ENCODE peak calls at places on chromosomes 16 and 17, in ten cellular contexts. One of them, this sample, is unnamed.

GRCh38 chr17:59870482-59870881 is 22.3 kb downstream of the TUBD1 start:
- DNase-seq in H1: no peak
- DNase-seq in thoracic aorta: no peak
- DNase-seq in SK-N-SH: no peak
- DNase-seq in mammary epithelial cell: no peak
- DNase-seq in neural crest cell: no peak
- DNase-seq in left lung: no peak
- DNase-seq in B cell: no peak
- DNase-seq in psoas muscle: no peak
- DNase-seq in heart right ventricle: no peak
- DNase-seq in this sample: no peak

GRCh38 chr16:1871974-1872635 is at the start of gene MEIOB:
- DNase-seq in H1: peak
- DNase-seq in thoracic aorta: no peak
- DNase-seq in SK-N-SH: peak
- DNase-seq in mammary epithelial cell: no peak
- DNase-seq in neural crest cell: peak
- DNase-seq in left lung: no peak
- DNase-seq in B cell: no peak
- DNase-seq in psoas muscle: peak
- DNase-seq in heart right ventricle: no peak
- DNase-seq in this sample: peak

GRCh38 chr16:56327929-56328258 is 97.5 kb downstream of the AMFR start:
- DNase-seq in H1: no peak
- DNase-seq in thoracic aorta: no peak
- DNase-seq in SK-N-SH: no peak
- DNase-seq in mammary epithelial cell: no peak
- DNase-seq in neural crest cell: no peak
- DNase-seq in left lung: peak
- DNase-seq in B cell: no peak
- DNase-seq in psoas muscle: no peak
- DNase-seq in heart right ventricle: no peak
- DNase-seq in this sample: no peak

GRCh38 chr17:55717898-55718735 is 4.5 kb downstream of the TMEM100 start:
- DNase-seq in H1: peak
- DNase-seq in thoracic aorta: no peak
- DNase-seq in SK-N-SH: peak
- DNase-seq in mammary epithelial cell: peak
- DNase-seq in neural crest cell: peak
- DNase-seq in left lung: peak
- DNase-seq in B cell: peak
- DNase-seq in psoas muscle: peak
- DNase-seq in heart right ventricle: peak
- DNase-seq in this sample: peak

GRCh38 chr16:19410435-19411153 is 7.1 kb upstream of the TMC5 start:
- DNase-seq in H1: peak
- DNase-seq in thoracic aorta: no peak
- DNase-seq in SK-N-SH: peak
- DNase-seq in mammary epithelial cell: no peak
- DNase-seq in neural crest cell: peak
- DNase-seq in left lung: peak
- DNase-seq in B cell: no peak
- DNase-seq in psoas muscle: peak
- DNase-seq in heart right ventricle: no peak
- DNase-seq in this sample: peak

GRCh38 chr16:2385441-2385840 is 43.8 kb upstream of the CCNF start:
- DNase-seq in H1: no peak
- DNase-seq in thoracic aorta: no peak
- DNase-seq in SK-N-SH: no peak
- DNase-seq in mammary epithelial cell: peak
- DNase-seq in neural crest cell: no peak
- DNase-seq in left lung: no peak
- DNase-seq in B cell: no peak
- DNase-seq in psoas muscle: no peak
- DNase-seq in heart right ventricle: no peak
- DNase-seq in this sample: no peak

GRCh38 chr17:76940738-76941350 is 72.6 kb downstream of the MGAT5B start:
- DNase-seq in H1: peak
- DNase-seq in thoracic aorta: no peak
- DNase-seq in SK-N-SH: peak
- DNase-seq in mammary epithelial cell: no peak
- DNase-seq in neural crest cell: no peak
- DNase-seq in left lung: no peak
- DNase-seq in B cell: no peak
- DNase-seq in psoas muscle: no peak
- DNase-seq in heart right ventricle: no peak
- DNase-seq in this sample: peak

GRCh38 chr17:19770985-19771710 is 23.1 kb upstream of the ALDH3A1 start:
- DNase-seq in H1: peak
- DNase-seq in thoracic aorta: no peak
- DNase-seq in SK-N-SH: no peak
- DNase-seq in mammary epithelial cell: no peak
- DNase-seq in neural crest cell: no peak
- DNase-seq in left lung: no peak
- DNase-seq in B cell: no peak
- DNase-seq in psoas muscle: no peak
- DNase-seq in heart right ventricle: no peak
- DNase-seq in this sample: no peak

GRCh38 chr17:50935201-50936124 is 69.3 kb upstream of the TOB1 start:
- DNase-seq in H1: no peak
- DNase-seq in thoracic aorta: peak
- DNase-seq in SK-N-SH: no peak
- DNase-seq in mammary epithelial cell: peak
- DNase-seq in neural crest cell: no peak
- DNase-seq in left lung: peak
- DNase-seq in B cell: no peak
- DNase-seq in psoas muscle: peak
- DNase-seq in heart right ventricle: peak
- DNase-seq in this sample: no peak

GRCh38 chr17:35344262-35344661 is 29.2 kb downstream of the SLFN11 start:
- DNase-seq in H1: no peak
- DNase-seq in thoracic aorta: no peak
- DNase-seq in SK-N-SH: no peak
- DNase-seq in mammary epithelial cell: no peak
- DNase-seq in neural crest cell: no peak
- DNase-seq in left lung: no peak
- DNase-seq in B cell: no peak
- DNase-seq in psoas muscle: no peak
- DNase-seq in heart right ventricle: no peak
- DNase-seq in this sample: no peak

GRCh38 chr17:50114849-50115357 is 15.1 kb downstream of the SAMD14 start:
- DNase-seq in H1: peak
- DNase-seq in thoracic aorta: no peak
- DNase-seq in SK-N-SH: peak
- DNase-seq in mammary epithelial cell: peak
- DNase-seq in neural crest cell: peak
- DNase-seq in left lung: no peak
- DNase-seq in B cell: peak
- DNase-seq in psoas muscle: no peak
- DNase-seq in heart right ventricle: no peak
- DNase-seq in this sample: peak

GRCh38 chr16:57216968-57217367 is 28.1 kb upstream of the ARL2BP start:
- DNase-seq in H1: no peak
- DNase-seq in thoracic aorta: no peak
- DNase-seq in SK-N-SH: no peak
- DNase-seq in mammary epithelial cell: no peak
- DNase-seq in neural crest cell: no peak
- DNase-seq in left lung: no peak
- DNase-seq in B cell: no peak
- DNase-seq in psoas muscle: no peak
- DNase-seq in heart right ventricle: no peak
- DNase-seq in this sample: no peak

GRCh38 chr17:31538080-31538762 is 146.7 kb downstream of the RAB11FIP4 start:
- DNase-seq in H1: no peak
- DNase-seq in thoracic aorta: no peak
- DNase-seq in SK-N-SH: no peak
- DNase-seq in mammary epithelial cell: no peak
- DNase-seq in neural crest cell: no peak
- DNase-seq in left lung: no peak
- DNase-seq in B cell: peak
- DNase-seq in psoas muscle: no peak
- DNase-seq in heart right ventricle: no peak
- DNase-seq in this sample: no peak

GRCh38 chr16:80938035-80938927 is 68.4 kb downstream of the CMC2 start:
- DNase-seq in H1: no peak
- DNase-seq in thoracic aorta: peak
- DNase-seq in SK-N-SH: no peak
- DNase-seq in mammary epithelial cell: peak
- DNase-seq in neural crest cell: no peak
- DNase-seq in left lung: no peak
- DNase-seq in B cell: no peak
- DNase-seq in psoas muscle: peak
- DNase-seq in heart right ventricle: peak
- DNase-seq in this sample: no peak

GRCh38 chr16:66365588-66365987 is 903 bp upstream of the CDH5 start:
- DNase-seq in H1: no peak
- DNase-seq in thoracic aorta: no peak
- DNase-seq in SK-N-SH: no peak
- DNase-seq in mammary epithelial cell: peak
- DNase-seq in neural crest cell: no peak
- DNase-seq in left lung: no peak
- DNase-seq in B cell: no peak
- DNase-seq in psoas muscle: peak
- DNase-seq in heart right ventricle: peak
- DNase-seq in this sample: no peak

GRCh38 chr16:2031081-2031577 is 4.4 kb downstream of the NHERF2 start:
- DNase-seq in H1: no peak
- DNase-seq in thoracic aorta: no peak
- DNase-seq in SK-N-SH: no peak
- DNase-seq in mammary epithelial cell: no peak
- DNase-seq in neural crest cell: no peak
- DNase-seq in left lung: no peak
- DNase-seq in B cell: no peak
- DNase-seq in psoas muscle: peak
- DNase-seq in heart right ventricle: peak
- DNase-seq in this sample: no peak

GRCh38 chr17:49443862-49444261 is 29.2 kb upstream of the PHB1 start:
- DNase-seq in H1: no peak
- DNase-seq in thoracic aorta: no peak
- DNase-seq in SK-N-SH: no peak
- DNase-seq in mammary epithelial cell: peak
- DNase-seq in neural crest cell: no peak
- DNase-seq in left lung: no peak
- DNase-seq in B cell: no peak
- DNase-seq in psoas muscle: no peak
- DNase-seq in heart right ventricle: no peak
- DNase-seq in this sample: no peak

DNA sequence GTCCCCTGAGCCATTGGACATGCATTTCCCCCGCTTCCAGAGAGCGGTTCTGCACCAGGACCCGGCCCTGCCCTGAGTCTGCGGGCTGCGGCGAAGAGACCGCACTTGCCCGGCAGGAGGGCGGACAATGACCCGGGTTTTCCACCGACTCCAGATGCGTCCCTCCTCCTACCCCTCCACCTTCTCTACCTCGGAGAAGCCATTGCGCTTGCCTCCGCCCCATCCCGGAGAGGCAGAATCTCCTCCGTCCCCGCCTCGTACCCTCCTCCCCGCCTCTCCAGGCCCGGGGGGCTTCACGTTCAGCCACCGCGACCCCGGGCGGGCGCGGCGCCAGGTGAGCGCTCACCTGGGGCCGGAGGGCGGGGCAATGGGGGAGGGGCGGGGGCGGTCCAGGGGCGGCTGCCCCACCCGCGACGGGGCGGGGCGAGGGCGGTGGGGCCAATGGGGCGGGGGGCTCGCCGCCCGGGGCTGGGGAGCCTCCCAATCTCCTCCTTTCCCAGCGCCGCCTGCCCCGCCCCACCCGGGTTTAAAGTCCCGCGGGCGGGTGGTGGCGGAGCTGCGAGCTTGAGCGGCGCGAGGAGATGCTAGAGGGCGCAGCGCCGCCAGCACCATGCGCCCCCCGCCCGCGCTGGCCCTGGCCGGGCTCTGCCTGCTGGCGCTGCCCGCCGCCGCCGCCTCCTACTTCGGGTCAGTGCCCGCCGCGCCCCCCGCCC is at the start of gene WNT9B:
- DNase-seq in H1: peak
- DNase-seq in thoracic aorta: no peak
- DNase-seq in SK-N-SH: peak
- DNase-seq in mammary epithelial cell: peak
- DNase-seq in neural crest cell: no peak
- DNase-seq in left lung: peak
- DNase-seq in B cell: no peak
- DNase-seq in psoas muscle: no peak
- DNase-seq in heart right ventricle: no peak
- DNase-seq in this sample: peak
- TF ChIP-seq CTCF in H1: peak
- TF ChIP-seq CTCF in thoracic aorta: no peak
- TF ChIP-seq CTCF in SK-N-SH: peak
- TF ChIP-seq CTCF in mammary epithelial cell: no peak
- TF ChIP-seq CTCF in neural crest cell: no peak
- TF ChIP-seq CTCF in left lung: no peak
- TF ChIP-seq CTCF in B cell: no peak
- TF ChIP-seq CTCF in psoas muscle: no peak
- TF ChIP-seq CTCF in heart right ventricle: peak
- TF ChIP-seq CTCF in this sample: no peak

GRCh38 chr16:70254095-70254964 is 2.6 kb upstream of the EXOSC6 start:
- DNase-seq in H1: no peak
- DNase-seq in thoracic aorta: no peak
- DNase-seq in SK-N-SH: no peak
- DNase-seq in mammary epithelial cell: no peak
- DNase-seq in neural crest cell: no peak
- DNase-seq in left lung: no peak
- DNase-seq in B cell: no peak
- DNase-seq in psoas muscle: peak
- DNase-seq in heart right ventricle: no peak
- DNase-seq in this sample: no peak
- TF ChIP-seq CTCF in H1: no peak
- TF ChIP-seq CTCF in thoracic aorta: no peak
- TF ChIP-seq CTCF in SK-N-SH: peak
- TF ChIP-seq CTCF in mammary epithelial cell: no peak
- TF ChIP-seq CTCF in neural crest cell: peak
- TF ChIP-seq CTCF in left lung: peak
- TF ChIP-seq CTCF in B cell: no peak
- TF ChIP-seq CTCF in psoas muscle: no peak
- TF ChIP-seq CTCF in heart right ventricle: no peak
- TF ChIP-seq CTCF in this sample: no peak

GRCh38 chr17:7502987-7503386 is 18.8 kb downstream of the POLR2A start:
- DNase-seq in H1: peak
- DNase-seq in thoracic aorta: no peak
- DNase-seq in SK-N-SH: no peak
- DNase-seq in mammary epithelial cell: no peak
- DNase-seq in neural crest cell: no peak
- DNase-seq in left lung: no peak
- DNase-seq in B cell: no peak
- DNase-seq in psoas muscle: no peak
- DNase-seq in heart right ventricle: no peak
- DNase-seq in this sample: peak
- TF ChIP-seq CTCF in H1: peak
- TF ChIP-seq CTCF in thoracic aorta: no peak
- TF ChIP-seq CTCF in SK-N-SH: peak
- TF ChIP-seq CTCF in mammary epithelial cell: peak
- TF ChIP-seq CTCF in neural crest cell: peak
- TF ChIP-seq CTCF in left lung: no peak
- TF ChIP-seq CTCF in B cell: peak
- TF ChIP-seq CTCF in psoas muscle: no peak
- TF ChIP-seq CTCF in heart right ventricle: no peak
- TF ChIP-seq CTCF in this sample: peak

DNA sequence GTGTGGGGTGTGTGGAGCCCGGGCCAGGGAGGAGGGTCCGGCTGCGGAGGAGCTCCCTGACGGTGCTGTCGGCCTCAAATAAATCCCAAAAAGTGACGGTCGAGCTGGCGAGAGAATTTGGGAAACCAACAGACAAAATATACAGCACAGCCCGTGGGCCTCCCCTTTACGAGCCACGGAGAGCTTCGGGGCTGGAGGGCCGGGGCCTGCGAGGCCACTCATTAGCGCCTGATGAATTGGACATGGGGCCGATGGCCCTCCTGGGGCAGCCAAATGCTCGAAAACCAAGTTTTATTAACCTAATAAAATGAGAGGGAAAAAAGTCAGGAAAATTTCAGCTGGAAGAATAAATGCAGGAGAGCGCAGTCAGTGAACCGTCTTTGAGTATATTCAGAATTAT is 249.3 kb downstream of the C16orf95 start:
- DNase-seq in H1: no peak
- DNase-seq in thoracic aorta: no peak
- DNase-seq in SK-N-SH: no peak
- DNase-seq in mammary epithelial cell: no peak
- DNase-seq in neural crest cell: no peak
- DNase-seq in left lung: no peak
- DNase-seq in B cell: no peak
- DNase-seq in psoas muscle: no peak
- DNase-seq in heart right ventricle: no peak
- DNase-seq in this sample: no peak
- TF ChIP-seq CTCF in H1: no peak
- TF ChIP-seq CTCF in thoracic aorta: no peak
- TF ChIP-seq CTCF in SK-N-SH: no peak
- TF ChIP-seq CTCF in mammary epithelial cell: no peak
- TF ChIP-seq CTCF in neural crest cell: no peak
- TF ChIP-seq CTCF in left lung: no peak
- TF ChIP-seq CTCF in B cell: no peak
- TF ChIP-seq CTCF in psoas muscle: no peak
- TF ChIP-seq CTCF in heart right ventricle: no peak
- TF ChIP-seq CTCF in this sample: no peak

This sample was measured in BE2C.